ENCODE peak calls at places on chromosomes 1 and 21, in five cellular contexts. R, T, P, M and L are unnamed samples.

GRCh38 chr1:182595641-182596240 is 6.7 kb upstream of the RNASEL start:
- DNase-seq in T (no peak), R (peak), M (peak), P (peak), L (peak)

GRCh38 chr1:119147626-119148180 is 7.2 kb upstream of the WARS2 start:
- DNase-seq in M (no peak), R (peak), T (no peak), P (no peak), L (no peak)

GRCh38 chr21:46055863-46056281 is 42.0 kb upstream of the COL6A2 start:
- DNase-seq in R (peak), M (no peak), P (no peak), T (no peak), L (no peak)

GRCh38 chr1:111669268-111669667 is 49.7 kb downstream of the RAP1A start:
- DNase-seq in P (no peak), R (peak), T (no peak), M (no peak), L (peak)

GRCh38 chr1:205147191-205147590 is 25.4 kb upstream of the RBBP5 start:
- DNase-seq in R (peak), T (no peak), M (no peak), P (no peak), L (peak)

GRCh38 chr1:215637041-215637573 is 70.0 kb downstream of the KCTD3 start:
- DNase-seq in P (no peak), R (peak), T (no peak), M (no peak), L (peak)

GRCh38 chr1:235532350-235532749 is 28.1 kb upstream of the B3GALNT2 start:
- DNase-seq in M (no peak), P (no peak), R (peak), T (no peak), L (peak)

GRCh38 chr1:228830954-228831481 is 95.7 kb downstream of the RHOU start:
- DNase-seq in M (peak), R (peak), P (no peak), T (no peak), L (peak)

GRCh38 chr1:92759361-92759760 is 25.5 kb downstream of the EVI5 start:
- DNase-seq in M (no peak), T (no peak), R (peak), P (no peak), L (no peak)

GRCh38 chr1:47013239-47013638 is 10.2 kb upstream of the CYP4X1 start:
- DNase-seq in P (no peak), T (no peak), M (no peak), R (no peak), L (no peak)

GRCh38 chr1:119115301-119115700 is 25.2 kb downstream of the WARS2 start:
- DNase-seq in P (no peak), M (no peak), R (no peak), T (no peak), L (no peak)

GRCh38 chr1:212118167-212118871 is 82.8 kb downstream of the DTL start:
- DNase-seq in T (no peak), M (no peak), R (peak), P (no peak), L (no peak)

GRCh38 chr1:119742193-119742592 is 26.5 kb downstream of the HMGCS2 start:
- DNase-seq in M (no peak), R (peak), T (no peak), P (no peak), L (no peak)

GRCh38 chr1:59692591-59692990 is 122.2 kb upstream of the HOOK1 start:
- DNase-seq in P (no peak), T (no peak), M (no peak), R (peak), L (peak)

GRCh38 chr1:240612811-240613210 is 856 bp upstream of the GREM2 start:
- DNase-seq in R (no peak), M (no peak), T (no peak), P (no peak), L (no peak)

GRCh38 chr1:84582802-84583587 is 8.8 kb upstream of the CTBS start:
- DNase-seq in M (no peak), P (no peak), R (no peak), T (no peak), L (peak)

GRCh38 chr1:35454616-35455015 is 102.6 kb downstream of the KIAA0319L start:
- DNase-seq in R (peak), M (no peak), T (no peak), P (no peak), L (peak)

GRCh38 chr1:113255728-113256347 is 134.5 kb upstream of the MAGI3 start:
- DNase-seq in T (peak), P (no peak), R (no peak), M (no peak), L (no peak)

GRCh38 chr1:7267493-7267892 is 482.2 kb downstream of the CAMTA1 start:
- DNase-seq in R (peak), T (no peak), P (peak), M (no peak), L (peak)

GRCh38 chr1:10678852-10679251 is 117.6 kb downstream of the CASZ1 start:
- DNase-seq in M (no peak), P (no peak), T (no peak), R (no peak), L (no peak)
- H3K14ac ChIP-seq in M (no peak), P (no peak), T (no peak), R (no peak), L (no peak)

GRCh38 chr1:190159146-190159545 is 318.5 kb downstream of the BRINP3 start:
- DNase-seq in R (peak), P (no peak), M (no peak), T (no peak), L (no peak)
- H3K4me3 ChIP-seq in R (no peak), P (no peak), M (no peak), T (no peak), L (no peak)

GRCh38 chr1:161021168-161021958 is 411 bp upstream of the F11R start:
- DNase-seq in P (peak), M (peak), T (peak), R (peak), L (peak)

GRCh38 chr1:161021959-161022332 is 994 bp upstream of the F11R start:
- DNase-seq in T (no peak), M (no peak), P (no peak), R (peak), L (no peak)

GRCh38 chr1:161020573-161021167 is at the start of gene F11R:
- DNase-seq in P (peak), T (peak), R (no peak), M (peak), L (peak)

GRCh38 chr1:161018631-161018930 is 2.4 kb downstream of the F11R start:
- DNase-seq in R (no peak), P (no peak), T (no peak), M (no peak), L (no peak)

DNA sequence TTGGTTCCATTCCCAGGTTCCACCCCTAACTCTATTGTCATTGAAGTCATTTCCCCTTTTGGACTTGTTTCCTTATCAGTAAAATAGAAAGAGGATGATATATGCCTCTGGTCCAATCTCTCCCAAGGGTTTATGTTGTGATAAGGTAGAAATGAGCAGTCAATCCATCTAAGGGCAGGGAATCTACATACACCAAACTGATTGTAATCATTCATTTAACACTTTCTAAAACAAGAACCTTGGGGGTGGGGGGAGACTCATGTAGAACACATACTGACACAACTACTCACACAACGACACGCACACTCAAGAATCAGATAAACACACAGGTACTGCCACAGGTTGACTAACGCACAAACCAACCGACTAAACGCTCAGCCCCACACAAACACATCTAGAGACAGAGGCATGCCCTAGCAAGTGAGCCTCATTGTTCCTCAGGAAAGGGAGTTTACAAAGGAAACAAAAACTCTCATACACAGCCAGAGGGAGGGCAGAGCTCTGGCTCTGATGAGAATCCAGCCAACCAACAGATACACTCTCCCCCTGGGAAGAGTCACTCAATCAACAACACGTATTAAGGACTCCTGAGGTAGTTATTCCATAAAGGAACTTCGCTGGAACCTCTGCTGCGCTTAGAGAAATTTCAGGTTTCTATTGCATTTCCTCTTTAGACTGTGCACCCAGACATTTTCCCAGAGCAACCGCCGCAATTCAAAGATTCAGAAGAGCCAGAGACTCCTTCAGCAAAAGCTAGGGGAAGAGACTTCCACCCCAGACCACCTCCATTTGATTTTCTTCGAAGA is 982 bp downstream of the F11R start:
- DNase-seq in R (no peak), P (no peak), T (peak), M (no peak), L (no peak)
- H3K14ac ChIP-seq in R (no peak), P (no peak), T (no peak), M (peak), L (no peak)

DNA sequence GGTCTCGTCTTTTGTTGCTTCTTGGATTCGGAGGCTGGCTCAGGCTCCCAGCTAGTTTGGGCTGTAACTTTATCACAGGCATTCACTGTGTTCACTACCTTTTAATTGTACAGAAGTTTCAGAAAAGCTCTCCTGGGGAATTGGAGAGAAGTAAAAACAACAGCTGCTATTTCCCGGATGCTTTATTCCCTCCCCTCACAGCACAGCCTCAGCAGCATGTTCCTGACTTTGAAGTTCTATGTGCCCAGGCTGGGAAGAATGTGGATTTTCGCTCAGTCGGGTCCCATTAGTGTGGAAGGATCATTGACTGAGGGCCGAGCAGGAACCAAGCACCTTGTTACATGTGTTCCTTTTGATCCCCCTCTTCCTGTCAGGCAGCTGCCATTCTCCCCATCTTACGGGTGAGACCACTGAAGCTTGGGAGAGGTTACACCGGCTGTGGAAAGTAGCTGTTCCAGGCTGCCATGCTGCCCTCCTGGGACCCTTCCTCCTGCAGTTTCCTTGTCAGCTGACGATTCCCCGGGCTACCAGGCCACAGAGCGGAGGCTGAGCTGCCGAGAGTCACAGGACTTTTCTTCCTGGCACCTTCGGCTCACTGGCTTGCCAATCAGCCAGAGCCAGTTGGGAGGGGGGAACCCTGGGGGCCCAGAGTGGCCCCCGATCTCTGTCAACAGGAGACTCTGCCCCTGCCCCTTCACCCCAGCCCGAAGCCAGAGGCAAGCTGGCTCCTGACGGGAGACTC is 223.2 kb upstream of the TMEM51 start:
- DNase-seq in R (no peak), T (no peak), P (no peak), M (no peak), L (no peak)
- H3K4me3 ChIP-seq in R (no peak), T (no peak), P (no peak), M (no peak), L (no peak)

GRCh38 chr1:63831409-63831808 is 57.6 kb downstream of the ROR1 start:
- DNase-seq in P (no peak), R (no peak), M (no peak), T (no peak), L (no peak)
- H3K14ac ChIP-seq in P (no peak), R (no peak), M (no peak), T (no peak), L (no peak)

GRCh38 chr1:160705176-160705745 is 6.4 kb downstream of the CD48 start:
- DNase-seq in P (no peak), R (no peak), T (no peak), M (no peak), L (no peak)
- H3K4me3 ChIP-seq in P (no peak), R (no peak), T (no peak), M (no peak), L (no peak)

GRCh38 chr1:234217316-234217840 is 155.9 kb upstream of the COA6 start:
- DNase-seq in P (no peak), R (no peak), T (no peak), M (no peak), L (no peak)

GRCh38 chr1:234216116-234216703 is 157.0 kb upstream of the COA6 start:
- DNase-seq in R (no peak), M (no peak), T (no peak), P (no peak), L (no peak)

GRCh38 chr1:234214911-234215892 is 158.1 kb upstream of the COA6 start:
- DNase-seq in R (no peak), M (no peak), T (no peak), P (peak), L (no peak)

GRCh38 chr1:234219711-234220110 is 153.5 kb upstream of the COA6 start:
- DNase-seq in R (no peak), T (no peak), M (no peak), P (no peak), L (no peak)

GRCh38 chr1:234218078-234218477 is 155.2 kb upstream of the COA6 start:
- DNase-seq in T (no peak), P (no peak), M (no peak), R (no peak), L (no peak)
- H3K14ac ChIP-seq in T (no peak), P (no peak), M (no peak), R (no peak), L (no peak)

DNA sequence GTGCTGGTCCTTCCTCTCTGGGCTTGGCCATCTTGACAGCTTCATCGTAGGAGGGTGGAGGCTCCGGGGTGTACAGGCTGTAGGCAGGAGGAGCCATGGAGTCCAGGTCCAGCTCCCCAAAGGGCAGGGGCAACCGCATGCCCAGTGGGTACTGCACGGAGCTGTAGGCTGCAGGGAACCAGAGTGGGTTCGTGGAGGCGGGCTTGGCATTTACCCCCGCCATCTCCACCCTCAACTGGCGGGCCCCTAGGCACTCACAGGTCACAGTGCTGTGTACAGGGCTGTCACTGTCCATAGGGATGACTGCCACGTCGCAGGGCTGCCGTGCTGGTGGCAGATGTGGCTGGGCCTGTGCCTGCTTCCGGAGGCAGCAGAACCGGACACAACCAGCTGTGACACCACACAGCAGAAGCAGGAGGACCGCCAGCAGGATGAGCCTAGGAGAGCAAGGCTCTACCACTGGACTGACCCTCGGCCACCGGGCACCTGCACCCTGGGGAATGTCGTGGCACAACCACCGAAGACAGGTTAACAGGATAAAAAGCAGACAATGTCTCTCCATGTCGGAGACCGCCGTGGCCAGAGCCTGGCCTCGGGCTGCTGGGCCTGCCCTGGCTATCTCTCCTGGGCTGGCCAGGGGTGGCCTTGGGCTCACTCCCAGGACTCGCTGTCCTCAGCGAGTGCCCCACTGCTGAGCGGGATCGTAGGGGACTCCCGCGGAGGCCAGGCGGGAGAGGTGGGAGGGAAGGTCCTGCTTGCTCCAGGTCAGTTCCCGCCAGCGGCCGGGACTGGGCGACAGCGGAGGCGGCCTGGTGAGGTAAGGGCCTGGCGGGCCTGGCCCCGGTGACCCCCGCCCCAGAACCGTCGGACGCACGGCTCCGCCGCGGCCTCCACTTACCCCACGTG is 831 bp downstream of the TMEM52 start:
- DNase-seq in M (no peak), T (no peak), R (no peak), P (no peak), L (no peak)
- H3K4me3 ChIP-seq in M (peak), T (peak), R (peak), P (peak), L (peak)

DNA sequence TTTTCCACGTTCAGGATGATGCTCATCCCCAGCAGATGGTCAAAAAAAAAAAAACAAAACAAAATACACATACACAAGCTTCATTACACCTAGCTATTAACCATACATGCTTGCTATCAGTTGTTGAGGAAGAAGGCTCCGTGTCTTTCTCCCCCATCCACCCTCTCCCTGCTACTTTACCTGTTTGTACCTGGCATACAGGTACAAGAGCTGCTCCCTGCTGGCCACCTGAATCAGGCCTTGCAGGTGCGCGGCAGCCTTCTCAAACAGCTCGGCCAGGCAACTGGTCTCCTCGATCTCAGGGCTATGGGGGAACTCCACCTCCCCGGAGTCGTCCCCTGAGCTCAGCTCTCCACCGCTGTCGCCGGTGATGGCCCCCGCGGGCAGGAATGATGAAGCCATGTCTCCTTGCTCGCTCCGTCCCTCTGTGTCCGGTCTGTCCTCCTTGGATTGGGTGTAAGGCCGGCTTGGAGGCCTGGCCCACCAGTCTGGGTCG is 464 bp downstream of the ACBD6 start:
- DNase-seq in R (no peak), T (no peak), M (peak), P (no peak), L (no peak)
- H3K14ac ChIP-seq in R (peak), T (peak), M (peak), P (no peak), L (no peak)

GRCh38 chr1:246631426-246631825 is 65.2 kb downstream of the CNST start:
- DNase-seq in T (no peak), M (no peak), P (no peak), R (peak), L (peak)
- H3K4me3 ChIP-seq in T (no peak), M (no peak), P (no peak), R (no peak), L (no peak)